ENCODE peak calls at places on chromosome 11, in four cellular contexts. One of them, this sample, is unnamed. For H3K4me1, the result is how much of the 10 kb centered on the place peaks cover.

GRCh38 chr11:78319453-78319955 is 98.1 kb downstream of the GAB2 start:
- DNase-seq in esophagus squamous epithelium: no peak
- DNase-seq in HepG2: no peak
- DNase-seq in upper lobe of left lung: no peak
- DNase-seq in this sample: no peak

GRCh38 chr11:85941380-85941973 is 86.3 kb downstream of the CCDC83 start:
- DNase-seq in upper lobe of left lung: peak
- DNase-seq in esophagus squamous epithelium: no peak
- DNase-seq in HepG2: peak
- DNase-seq in this sample: peak

GRCh38 chr11:45927332-45927683 is 4.9 kb downstream of the LARGE2 start:
- DNase-seq in esophagus squamous epithelium: no peak
- DNase-seq in upper lobe of left lung: no peak
- DNase-seq in HepG2: no peak
- DNase-seq in this sample: no peak

GRCh38 chr11:128621491-128622136 is 34.3 kb upstream of the ETS1 start:
- DNase-seq in upper lobe of left lung: no peak
- DNase-seq in esophagus squamous epithelium: no peak
- DNase-seq in HepG2: no peak
- DNase-seq in this sample: no peak

GRCh38 chr11:3340025-3340424 is 38.9 kb downstream of the ZNF195 start:
- DNase-seq in esophagus squamous epithelium: no peak
- DNase-seq in HepG2: no peak
- DNase-seq in upper lobe of left lung: no peak
- DNase-seq in this sample: no peak

GRCh38 chr11:9014826-9015225 is 11.0 kb upstream of the NRIP3 start:
- DNase-seq in upper lobe of left lung: no peak
- DNase-seq in HepG2: no peak
- DNase-seq in esophagus squamous epithelium: no peak
- DNase-seq in this sample: no peak

GRCh38 chr11:61059260-61059752 is 43.0 kb upstream of the CD5 start:
- DNase-seq in HepG2: no peak
- DNase-seq in esophagus squamous epithelium: no peak
- DNase-seq in upper lobe of left lung: peak
- DNase-seq in this sample: no peak

GRCh38 chr11:134666273-134667174 is 254.5 kb upstream of the B3GAT1 start:
- DNase-seq in upper lobe of left lung: no peak
- DNase-seq in esophagus squamous epithelium: no peak
- DNase-seq in HepG2: no peak
- DNase-seq in this sample: no peak

GRCh38 chr11:70928854-70929598 is 323.4 kb downstream of the SHANK2 start:
- DNase-seq in upper lobe of left lung: no peak
- DNase-seq in HepG2: no peak
- DNase-seq in esophagus squamous epithelium: no peak
- DNase-seq in this sample: no peak

GRCh38 chr11:69476715-69477025 is 4.8 kb upstream of the LINC01488 start:
- DNase-seq in esophagus squamous epithelium: no peak
- DNase-seq in HepG2: no peak
- DNase-seq in upper lobe of left lung: no peak
- DNase-seq in this sample: no peak

GRCh38 chr11:23063261-23063660 is 203.0 kb upstream of the CCDC179 start:
- DNase-seq in esophagus squamous epithelium: no peak
- DNase-seq in HepG2: no peak
- DNase-seq in upper lobe of left lung: no peak
- DNase-seq in this sample: no peak

GRCh38 chr11:127843483-127844396 is 743.6 kb downstream of the ETS1 start:
- DNase-seq in HepG2: peak
- DNase-seq in esophagus squamous epithelium: no peak
- DNase-seq in upper lobe of left lung: peak
- DNase-seq in this sample: peak

GRCh38 chr11:114607753-114608459 is 12.3 kb upstream of the NXPE4 start:
- DNase-seq in HepG2: no peak
- DNase-seq in esophagus squamous epithelium: no peak
- DNase-seq in upper lobe of left lung: no peak
- DNase-seq in this sample: no peak

GRCh38 chr11:14443642-14444041 is 56.0 kb downstream of the COPB1 start:
- DNase-seq in HepG2: peak
- DNase-seq in esophagus squamous epithelium: no peak
- DNase-seq in upper lobe of left lung: no peak
- DNase-seq in this sample: no peak

GRCh38 chr11:95254139-95254704 is 23.2 kb upstream of the SESN3 start:
- DNase-seq in upper lobe of left lung: peak
- DNase-seq in HepG2: peak
- DNase-seq in esophagus squamous epithelium: peak
- DNase-seq in this sample: peak

GRCh38 chr11:69965821-69966582 is 112.1 kb upstream of the ANO1 start:
- DNase-seq in upper lobe of left lung: no peak
- DNase-seq in esophagus squamous epithelium: no peak
- DNase-seq in HepG2: no peak
- DNase-seq in this sample: peak

GRCh38 chr11:46547579-46547978 is 46.2 kb downstream of the AMBRA1 start:
- DNase-seq in HepG2: no peak
- DNase-seq in upper lobe of left lung: no peak
- DNase-seq in esophagus squamous epithelium: no peak
- DNase-seq in this sample: no peak

GRCh38 chr11:83033972-83034672 is 37.6 kb downstream of the RAB30 start:
- DNase-seq in HepG2: no peak
- DNase-seq in esophagus squamous epithelium: no peak
- DNase-seq in upper lobe of left lung: peak
- DNase-seq in this sample: no peak

GRCh38 chr11:134676516-134677287 is 264.7 kb upstream of the B3GAT1 start:
- DNase-seq in esophagus squamous epithelium: no peak
- DNase-seq in upper lobe of left lung: no peak
- DNase-seq in HepG2: no peak
- DNase-seq in this sample: no peak

GRCh38 chr11:121293276-121293569 is 652 bp downstream of the SC5D start:
- DNase-seq in upper lobe of left lung: no peak
- DNase-seq in HepG2: peak
- DNase-seq in esophagus squamous epithelium: no peak
- DNase-seq in this sample: no peak

GRCh38 chr11:70826541-70826943 is 425.8 kb downstream of the SHANK2 start:
- DNase-seq in upper lobe of left lung: no peak
- DNase-seq in HepG2: no peak
- DNase-seq in esophagus squamous epithelium: no peak
- DNase-seq in this sample: no peak

GRCh38 chr11:69810289-69811118 is 8.7 kb downstream of the FGF3 start:
- DNase-seq in upper lobe of left lung: no peak
- DNase-seq in esophagus squamous epithelium: no peak
- DNase-seq in HepG2: no peak
- DNase-seq in this sample: no peak

GRCh38 chr11:13000721-13001120 is 8.4 kb upstream of the RASSF10 start:
- DNase-seq in HepG2: no peak
- DNase-seq in esophagus squamous epithelium: no peak
- DNase-seq in upper lobe of left lung: no peak
- DNase-seq in this sample: no peak

GRCh38 chr11:78722786-78723185 is 148.1 kb upstream of the NARS2 start:
- DNase-seq in esophagus squamous epithelium: no peak
- DNase-seq in HepG2: no peak
- DNase-seq in upper lobe of left lung: no peak
- DNase-seq in this sample: no peak

GRCh38 chr11:26985941-26986340 is 8.0 kb upstream of the FIBIN start:
- DNase-seq in HepG2: no peak
- DNase-seq in esophagus squamous epithelium: no peak
- DNase-seq in upper lobe of left lung: no peak
- DNase-seq in this sample: no peak

GRCh38 chr11:12248330-12248729 is 129.0 kb upstream of the PARVA start:
- DNase-seq in HepG2: peak
- DNase-seq in esophagus squamous epithelium: no peak
- DNase-seq in upper lobe of left lung: peak
- DNase-seq in this sample: peak

GRCh38 chr11:57249384-57250319 is 12.6 kb upstream of the APLNR start:
- DNase-seq in upper lobe of left lung: peak
- DNase-seq in HepG2: peak
- DNase-seq in esophagus squamous epithelium: no peak
- DNase-seq in this sample: peak

GRCh38 chr11:68140496-68141246 is 19.5 kb upstream of the CHKA start:
- DNase-seq in HepG2: no peak
- DNase-seq in upper lobe of left lung: no peak
- DNase-seq in esophagus squamous epithelium: no peak
- DNase-seq in this sample: no peak

GRCh38 chr11:96943970-96944369 is 554.2 kb downstream of the JRKL start:
- DNase-seq in upper lobe of left lung: no peak
- DNase-seq in esophagus squamous epithelium: no peak
- DNase-seq in HepG2: no peak
- DNase-seq in this sample: no peak

GRCh38 chr11:75689861-75690641 is 21.2 kb upstream of the MAP6 start:
- DNase-seq in upper lobe of left lung: no peak
- DNase-seq in HepG2: no peak
- DNase-seq in esophagus squamous epithelium: no peak
- DNase-seq in this sample: no peak

GRCh38 chr11:10457901-10458300 is 2.8 kb downstream of the AMPD3 start:
- DNase-seq in upper lobe of left lung: no peak
- DNase-seq in HepG2: no peak
- DNase-seq in esophagus squamous epithelium: no peak
- DNase-seq in this sample: no peak

GRCh38 chr11:10454902-10455631 is at the start of gene AMPD3:
- DNase-seq in esophagus squamous epithelium: no peak
- DNase-seq in HepG2: peak
- DNase-seq in upper lobe of left lung: peak
- DNase-seq in this sample: no peak

GRCh38 chr11:10456519-10456918 is 1.5 kb downstream of the AMPD3 start:
- DNase-seq in esophagus squamous epithelium: no peak
- DNase-seq in upper lobe of left lung: no peak
- DNase-seq in HepG2: no peak
- DNase-seq in this sample: no peak

GRCh38 chr11:10454506-10454901 is 560 bp upstream of the AMPD3 start:
- DNase-seq in esophagus squamous epithelium: no peak
- DNase-seq in upper lobe of left lung: no peak
- DNase-seq in HepG2: no peak
- DNase-seq in this sample: no peak

DNA sequence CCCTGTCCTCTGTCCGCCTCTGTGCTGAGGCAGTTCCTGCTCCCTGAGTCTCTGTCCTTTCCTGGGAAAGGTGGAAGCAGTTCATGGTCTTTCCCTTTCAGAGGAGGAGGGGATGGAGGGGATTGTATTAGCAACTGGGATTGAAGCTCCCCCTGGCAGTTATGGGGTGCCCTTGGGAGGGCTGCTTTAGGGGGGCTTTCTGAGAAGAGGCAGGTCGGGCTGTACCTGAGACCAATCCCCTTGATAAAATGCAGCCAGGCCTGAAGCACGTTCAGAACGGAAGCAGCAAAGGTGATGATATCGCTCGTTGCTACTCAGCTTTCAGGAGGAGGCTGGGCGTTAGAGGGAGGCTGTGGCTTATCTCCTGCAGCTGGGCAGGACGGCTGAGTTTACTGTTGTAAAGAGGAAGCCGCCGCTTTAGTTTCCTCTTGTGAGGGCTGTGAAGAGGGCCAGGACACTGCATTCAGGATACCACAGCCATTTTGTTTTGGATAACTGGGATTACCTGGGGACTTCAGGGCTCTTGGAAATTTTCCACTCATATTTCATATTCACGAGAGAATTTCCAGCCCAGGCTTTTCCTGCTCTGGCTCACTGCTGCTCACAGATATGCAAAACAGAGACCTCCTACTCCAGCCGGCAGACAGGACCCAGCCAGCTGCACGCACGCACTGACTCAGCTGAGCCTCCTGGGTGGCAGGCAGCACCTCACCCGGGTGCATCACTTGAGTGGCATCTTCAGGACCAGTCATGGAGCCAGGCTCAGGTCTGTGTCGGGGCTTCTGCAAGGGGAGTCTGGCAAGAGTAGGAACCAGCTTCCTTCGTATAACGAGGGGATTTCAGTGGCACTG is 798 bp downstream of the AMPD3 start:
- DNase-seq in esophagus squamous epithelium: peak
- DNase-seq in HepG2: peak
- DNase-seq in upper lobe of left lung: peak
- DNase-seq in this sample: peak
- H3K4me3 ChIP-seq in esophagus squamous epithelium: no peak
- H3K4me3 ChIP-seq in HepG2: peak
- H3K4me3 ChIP-seq in upper lobe of left lung: no peak
- H3K4me3 ChIP-seq in this sample: peak

GRCh38 chr11:126113963-126114362 is 51.3 kb upstream of the CDON start:
- DNase-seq in upper lobe of left lung: no peak
- DNase-seq in HepG2: no peak
- DNase-seq in esophagus squamous epithelium: no peak
- DNase-seq in this sample: no peak

GRCh38 chr11:126115253-126115540 is 52.5 kb upstream of the CDON start:
- DNase-seq in upper lobe of left lung: peak
- DNase-seq in HepG2: no peak
- DNase-seq in esophagus squamous epithelium: no peak
- DNase-seq in this sample: no peak

GRCh38 chr11:126113515-126113957 is 50.9 kb upstream of the CDON start:
- DNase-seq in upper lobe of left lung: peak
- DNase-seq in esophagus squamous epithelium: no peak
- DNase-seq in HepG2: peak
- DNase-seq in this sample: peak

GRCh38 chr11:126114486-126115252 is 52.0 kb upstream of the CDON start:
- DNase-seq in esophagus squamous epithelium: no peak
- DNase-seq in upper lobe of left lung: no peak
- DNase-seq in HepG2: no peak
- DNase-seq in this sample: no peak

DNA sequence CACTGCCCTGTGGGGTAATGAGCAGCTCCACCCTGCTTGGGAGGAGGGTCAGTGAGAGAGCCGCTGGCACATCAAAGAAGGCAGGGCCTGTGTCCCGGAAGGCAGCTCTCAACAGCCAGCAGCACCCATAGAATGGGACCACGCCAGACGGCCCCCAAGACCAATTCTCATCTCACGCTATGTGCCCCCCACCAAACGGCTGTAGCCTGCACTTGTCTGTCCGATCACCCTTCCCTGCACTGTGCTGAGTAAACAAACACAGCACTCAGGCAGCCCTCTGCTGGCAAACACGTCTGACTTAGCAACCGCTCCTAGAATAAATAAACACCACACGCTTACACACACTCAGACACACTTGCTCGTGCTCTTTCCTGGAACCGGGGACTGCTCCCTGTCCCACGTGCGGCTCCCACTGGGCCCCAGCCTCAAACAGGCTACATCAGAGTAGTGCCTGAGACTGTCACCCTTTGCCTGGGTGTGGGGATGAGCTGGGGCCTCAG is 53.2 kb upstream of the CDON start:
- DNase-seq in HepG2: peak
- DNase-seq in upper lobe of left lung: peak
- DNase-seq in esophagus squamous epithelium: no peak
- DNase-seq in this sample: peak
- TF ChIP-seq CTCF in HepG2: peak
- TF ChIP-seq CTCF in upper lobe of left lung: peak
- TF ChIP-seq CTCF in esophagus squamous epithelium: peak
- TF ChIP-seq CTCF in this sample: peak

GRCh38 chr11:31542862-31543261 is 33.3 kb downstream of the ELP4 start:
- DNase-seq in upper lobe of left lung: no peak
- DNase-seq in HepG2: no peak
- DNase-seq in esophagus squamous epithelium: no peak
- DNase-seq in this sample: no peak
- H3K4me1 ChIP-seq in upper lobe of left lung: under half
- H3K4me1 ChIP-seq in HepG2: under half
- H3K4me1 ChIP-seq in esophagus squamous epithelium: under half
- H3K4me1 ChIP-seq in this sample: under half

GRCh38 chr11:77155556-77156130 is 27.6 kb downstream of the MYO7A start:
- DNase-seq in HepG2: no peak
- DNase-seq in esophagus squamous epithelium: no peak
- DNase-seq in upper lobe of left lung: no peak
- DNase-seq in this sample: no peak
- H3K4me3 ChIP-seq in HepG2: no peak
- H3K4me3 ChIP-seq in esophagus squamous epithelium: no peak
- H3K4me3 ChIP-seq in upper lobe of left lung: no peak
- H3K4me3 ChIP-seq in this sample: no peak

GRCh38 chr11:91707652-91708051 is 517.0 kb upstream of the FAT3 start:
- DNase-seq in HepG2: no peak
- DNase-seq in upper lobe of left lung: no peak
- DNase-seq in esophagus squamous epithelium: no peak
- DNase-seq in this sample: no peak
- TF ChIP-seq CTCF in HepG2: no peak
- TF ChIP-seq CTCF in upper lobe of left lung: no peak
- TF ChIP-seq CTCF in esophagus squamous epithelium: no peak
- TF ChIP-seq CTCF in this sample: no peak

This sample was measured in Caco-2.